ENCODE peak calls at places on chromosomes 4 and X, in four cellular contexts. One of them, this sample, is unnamed.

GRCh38 chr4:102598102-102598758 is 97.1 kb downstream of the NFKB1 start:
- DNase-seq in GM12878: no peak
- DNase-seq in K562: no peak
- DNase-seq in H1: no peak
- DNase-seq in this sample: no peak

GRCh38 chr4:176875026-176875425 is 82.3 kb upstream of the VEGFC start:
- DNase-seq in GM12878: no peak
- DNase-seq in K562: no peak
- DNase-seq in H1: no peak
- DNase-seq in this sample: no peak

GRCh38 chrX:38375888-38376287 is 23.5 kb downstream of the OTC start:
- DNase-seq in GM12878: no peak
- DNase-seq in K562: peak; percentile 4
- DNase-seq in H1: no peak
- DNase-seq in this sample: peak; percentile 14

GRCh38 chr4:129179276-129179675 is 83.3 kb downstream of the C4orf33 start:
- DNase-seq in GM12878: no peak
- DNase-seq in K562: no peak
- DNase-seq in H1: no peak
- DNase-seq in this sample: no peak

GRCh38 chr4:33395731-33396485 is 2675.7 kb downstream of the PCDH7 start:
- DNase-seq in GM12878: no peak
- DNase-seq in K562: no peak
- DNase-seq in H1: no peak
- DNase-seq in this sample: no peak

GRCh38 chr4:80610845-80611244 is 275.3 kb downstream of the CFAP299 start:
- DNase-seq in GM12878: peak; percentile 63
- DNase-seq in K562: no peak
- DNase-seq in H1: no peak
- DNase-seq in this sample: no peak

GRCh38 chr4:105605493-105605892 is 53.1 kb downstream of the ARHGEF38 start:
- DNase-seq in GM12878: no peak
- DNase-seq in K562: no peak
- DNase-seq in H1: no peak
- DNase-seq in this sample: no peak

GRCh38 chrX:138775501-138775900 is 64.0 kb upstream of the FGF13 start:
- DNase-seq in GM12878: no peak
- DNase-seq in K562: peak; percentile 23
- DNase-seq in H1: no peak
- DNase-seq in this sample: peak; percentile 30

GRCh38 chr4:175447006-175447405 is 365.1 kb downstream of the GPM6A start:
- DNase-seq in GM12878: no peak
- DNase-seq in K562: no peak
- DNase-seq in H1: no peak
- DNase-seq in this sample: no peak

GRCh38 chr4:107640157-107640556 is 79.9 kb downstream of the PAPSS1 start:
- DNase-seq in GM12878: no peak
- DNase-seq in K562: no peak
- DNase-seq in H1: no peak
- DNase-seq in this sample: no peak

GRCh38 chrX:30219372-30219771 is 4.0 kb downstream of the MAGEB2 start:
- DNase-seq in GM12878: no peak
- DNase-seq in K562: no peak
- DNase-seq in H1: peak; percentile 43
- DNase-seq in this sample: no peak

GRCh38 chrX:132365490-132365889 is 123.3 kb downstream of the MBNL3 start:
- DNase-seq in GM12878: no peak
- DNase-seq in K562: no peak
- DNase-seq in H1: no peak
- DNase-seq in this sample: no peak

GRCh38 chr4:10180927-10181744 is 64.5 kb upstream of the WDR1 start:
- DNase-seq in GM12878: no peak
- DNase-seq in K562: peak; percentile 96
- DNase-seq in H1: no peak
- DNase-seq in this sample: no peak

GRCh38 chr4:175376287-175376977 is 435.6 kb downstream of the GPM6A start:
- DNase-seq in GM12878: no peak
- DNase-seq in K562: no peak
- DNase-seq in H1: no peak
- DNase-seq in this sample: no peak

GRCh38 chr4:55931833-55932232 is 16.9 kb upstream of the CEP135 start:
- DNase-seq in GM12878: no peak
- DNase-seq in K562: no peak
- DNase-seq in H1: no peak
- DNase-seq in this sample: no peak

GRCh38 chrX:10741496-10742048 is 121.2 kb upstream of the MID1 start:
- DNase-seq in GM12878: no peak
- DNase-seq in K562: no peak
- DNase-seq in H1: no peak
- DNase-seq in this sample: no peak

GRCh38 chrX:45806410-45807121 is 605.9 kb upstream of the DIPK2B start:
- DNase-seq in GM12878: peak; percentile 5
- DNase-seq in K562: no peak
- DNase-seq in H1: no peak
- DNase-seq in this sample: no peak

GRCh38 chrX:116277391-116277790 is 106.8 kb downstream of the AGTR2 start:
- DNase-seq in GM12878: no peak
- DNase-seq in K562: no peak
- DNase-seq in H1: no peak
- DNase-seq in this sample: no peak

GRCh38 chr4:173202395-173202794 is 33.8 kb downstream of the GALNT7 start:
- DNase-seq in GM12878: no peak
- DNase-seq in K562: no peak
- DNase-seq in H1: no peak
- DNase-seq in this sample: no peak

GRCh38 chr4:153765836-153766235 is 6.0 kb upstream of the RNF175 start:
- DNase-seq in GM12878: no peak
- DNase-seq in K562: no peak
- DNase-seq in H1: no peak
- DNase-seq in this sample: no peak

GRCh38 chr4:73673286-73673685 is 53.0 kb upstream of the RASSF6 start:
- DNase-seq in GM12878: no peak
- DNase-seq in K562: no peak
- DNase-seq in H1: no peak
- DNase-seq in this sample: no peak

GRCh38 chrX:2632533-2633504 is 58.3 kb upstream of the CD99 start:
- DNase-seq in GM12878: no peak
- DNase-seq in K562: no peak
- DNase-seq in H1: no peak
- DNase-seq in this sample: no peak

GRCh38 chr4:112145326-112145819 is at the start of gene FAM241A:
- DNase-seq in GM12878: no peak
- DNase-seq in K562: peak; percentile 97
- DNase-seq in H1: peak; percentile 94
- DNase-seq in this sample: peak; percentile 96

GRCh38 chr4:18630218-18631110 is 608.9 kb upstream of the LCORL start:
- DNase-seq in GM12878: no peak
- DNase-seq in K562: no peak
- DNase-seq in H1: no peak
- DNase-seq in this sample: no peak

GRCh38 chr4:72076562-72076961 is 44.8 kb downstream of the NPFFR2 start:
- DNase-seq in GM12878: no peak
- DNase-seq in K562: no peak
- DNase-seq in H1: no peak
- DNase-seq in this sample: no peak

GRCh38 chr4:26583865-26584652 is at the start of gene TBC1D19:
- DNase-seq in GM12878: peak; percentile 56
- DNase-seq in K562: peak; percentile 84
- DNase-seq in H1: peak; percentile 95
- DNase-seq in this sample: peak; percentile 86

GRCh38 chr4:10670346-10670745 is 14.2 kb downstream of the CLNK start:
- DNase-seq in GM12878: no peak
- DNase-seq in K562: no peak
- DNase-seq in H1: no peak
- DNase-seq in this sample: no peak

DNA sequence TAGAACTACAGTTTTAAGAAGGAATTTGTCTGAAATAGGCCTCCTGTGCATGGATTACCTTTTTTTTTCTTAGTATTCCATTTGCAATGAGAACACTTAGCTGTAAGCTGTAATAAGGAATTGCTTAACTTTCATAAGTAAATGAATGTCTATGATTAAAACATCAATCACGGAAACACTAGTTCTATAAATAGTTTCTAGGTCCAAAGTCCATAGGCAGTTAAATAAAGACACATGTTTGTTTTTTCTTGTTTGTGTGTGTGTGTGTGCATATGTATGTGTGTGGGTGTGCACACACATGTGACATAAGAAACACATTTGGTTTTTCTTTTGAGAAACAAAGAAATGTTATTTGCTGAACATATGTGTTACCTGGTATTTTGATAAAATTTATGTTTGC is 11.2 kb downstream of the GPRIN3 start:
- DNase-seq in GM12878: no peak
- DNase-seq in K562: no peak
- DNase-seq in H1: no peak
- DNase-seq in this sample: no peak
- TF ChIP-seq CHD2 in GM12878: no peak
- TF ChIP-seq CHD2 in K562: no peak
- TF ChIP-seq CHD2 in H1: no peak
- TF ChIP-seq CHD2 in this sample: no peak

DNA sequence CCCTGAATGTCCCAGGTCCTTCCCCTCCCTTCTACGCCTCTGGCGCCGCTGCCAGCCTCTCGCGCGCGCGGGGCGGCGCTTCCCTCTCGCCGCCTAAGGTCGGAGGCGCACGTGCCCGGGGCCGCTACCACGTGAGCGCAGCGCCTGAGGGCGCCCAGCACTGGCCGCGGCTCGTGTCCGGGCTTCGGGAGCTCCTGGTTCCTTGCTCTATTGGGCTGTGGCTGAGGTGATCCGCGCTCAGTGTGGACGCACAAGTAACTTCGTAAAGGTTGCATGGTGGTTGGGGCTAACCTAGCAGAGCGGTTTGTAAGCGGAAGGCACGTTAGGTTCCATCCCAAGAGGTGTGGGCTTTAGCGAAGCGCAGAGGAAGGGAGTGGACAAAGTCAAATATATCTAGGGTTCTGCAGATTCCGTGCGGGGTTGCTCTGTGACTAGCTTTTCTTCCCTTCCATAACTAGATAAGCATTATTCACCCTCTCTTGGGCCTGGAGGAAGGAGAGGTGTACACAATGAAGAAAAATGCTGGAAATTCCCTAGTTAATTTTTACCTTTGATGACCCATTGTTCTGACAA is 1.8 kb downstream of the TLL1 start:
- DNase-seq in GM12878: no peak
- DNase-seq in K562: no peak
- DNase-seq in H1: peak; percentile 78
- DNase-seq in this sample: peak; percentile 3
- TF ChIP-seq NRF1 in GM12878: no peak
- TF ChIP-seq NRF1 in K562: no peak
- TF ChIP-seq NRF1 in H1: no peak
- TF ChIP-seq NRF1 in this sample: no peak

DNA sequence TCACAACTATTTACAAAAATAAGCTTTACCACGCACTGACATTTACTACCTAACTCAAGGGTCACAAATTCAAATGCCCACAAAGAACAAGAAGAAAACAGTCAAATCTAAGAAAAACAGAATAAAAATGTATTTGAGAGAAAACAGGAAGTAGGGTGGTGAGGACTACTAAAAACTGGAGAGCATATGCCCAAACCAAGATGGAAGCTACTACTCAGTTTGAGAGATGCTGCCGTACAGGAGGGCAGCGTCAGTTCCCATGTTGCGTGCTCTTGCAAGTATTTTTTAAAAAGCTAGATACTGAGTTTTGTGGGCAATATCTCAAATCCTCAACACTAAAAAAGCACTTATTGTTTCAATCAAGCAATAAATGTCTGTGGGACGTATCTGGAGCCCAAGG is 16.2 kb downstream of the HNRNPD start:
- DNase-seq in GM12878: no peak
- DNase-seq in K562: no peak
- DNase-seq in H1: no peak
- DNase-seq in this sample: no peak
- H3K4me1 ChIP-seq in GM12878: peaks cover 3% of the 10 kb centered on the region
- H3K4me1 ChIP-seq in K562: peaks cover 21% of the 10 kb centered on the region
- H3K4me1 ChIP-seq in H1: no peaks in the 10 kb centered on the region
- H3K4me1 ChIP-seq in this sample: no peaks in the 10 kb centered on the region

DNA sequence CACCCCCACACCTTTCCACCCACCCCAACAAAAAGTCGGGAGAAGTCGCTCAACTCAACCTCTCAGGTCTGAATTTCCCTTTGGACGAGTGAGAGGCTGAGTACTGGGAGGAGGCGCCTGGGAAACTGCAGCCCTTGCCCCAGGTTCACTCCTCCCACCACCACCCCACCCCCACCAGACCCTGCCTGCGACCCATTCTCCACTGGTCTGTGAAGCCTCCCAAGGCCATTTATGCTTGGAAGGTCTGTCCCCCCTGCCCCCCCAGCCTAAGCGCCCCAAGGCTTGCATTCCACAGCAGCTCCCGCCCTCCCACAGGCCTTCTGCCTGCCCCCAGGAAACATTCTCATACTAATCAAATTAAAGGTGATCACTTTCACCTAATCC is 27.2 kb downstream of the ELF4 start:
- DNase-seq in GM12878: no peak
- DNase-seq in K562: peak; percentile 49
- DNase-seq in H1: no peak
- DNase-seq in this sample: no peak
- TF ChIP-seq CHD2 in GM12878: no peak
- TF ChIP-seq CHD2 in K562: no peak
- TF ChIP-seq CHD2 in H1: no peak
- TF ChIP-seq CHD2 in this sample: no peak

DNA sequence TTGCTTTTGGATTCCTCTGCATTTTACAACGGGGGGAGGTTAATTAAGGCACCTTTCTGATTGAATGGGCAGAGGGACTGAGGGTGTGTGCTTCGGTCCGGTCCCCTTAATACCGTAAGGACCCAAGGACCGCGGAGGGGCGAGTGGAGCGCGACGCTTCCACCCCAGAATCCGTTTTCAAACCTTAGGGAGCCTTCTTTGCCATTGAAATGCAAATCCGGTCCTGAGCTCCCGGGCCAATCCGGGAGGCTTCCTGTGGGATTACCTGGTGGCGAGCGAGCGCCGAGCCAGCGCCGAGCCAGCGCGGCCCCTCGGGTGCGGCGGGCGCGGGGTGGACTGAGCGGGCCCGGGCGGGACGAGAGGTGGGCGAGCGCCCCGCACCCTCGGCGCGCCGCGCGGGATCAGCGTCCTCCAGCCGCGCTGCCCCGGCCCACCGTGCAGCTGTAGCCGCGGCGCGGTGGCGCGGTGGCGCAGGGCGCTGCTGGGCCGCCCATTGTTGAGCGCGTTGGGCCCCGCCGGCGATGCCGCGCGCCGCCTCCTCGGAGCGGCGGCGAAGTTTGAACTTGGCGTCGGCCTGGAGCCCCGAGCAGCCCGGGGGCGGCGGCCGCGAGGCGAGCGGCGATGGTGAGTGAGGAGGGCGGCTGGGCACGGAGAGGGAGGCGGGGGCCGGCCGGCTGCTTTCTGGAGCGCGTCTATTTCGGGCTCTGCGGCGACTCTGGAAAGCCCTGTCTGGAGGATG is 208.7 kb downstream of the SOWAHB start:
- DNase-seq in GM12878: no peak
- DNase-seq in K562: no peak
- DNase-seq in H1: peak; percentile 78
- DNase-seq in this sample: peak; percentile 78
- TF ChIP-seq NRF1 in GM12878: no peak
- TF ChIP-seq NRF1 in K562: no peak
- TF ChIP-seq NRF1 in H1: no peak
- TF ChIP-seq NRF1 in this sample: no peak